ENCODE peak calls at places on chromosome 15, in nine cellular contexts. C, N, K, Y, L, R, O, T and I are unnamed samples.

GRCh38 chr15:92625297-92625980 is 30.1 kb downstream of the FAM174B start:
- DNase-seq in C (peak), N (no peak), K (peak), Y (no peak), L (no peak), R (no peak), O (peak), T (no peak), I (no peak)

GRCh38 chr15:28017423-28017924 is 81.6 kb downstream of the OCA2 start:
- DNase-seq in C (no peak), N (no peak), K (no peak), Y (no peak), L (no peak), R (no peak), O (no peak), T (no peak), I (no peak)

GRCh38 chr15:43106486-43106829 is 620 bp upstream of the UBR1 start:
- DNase-seq in C (no peak), N (no peak), K (no peak), Y (no peak), L (no peak), R (no peak), O (no peak), T (no peak), I (no peak)

GRCh38 chr15:28094732-28095521 is 4.2 kb downstream of the OCA2 start:
- DNase-seq in C (no peak), N (no peak), K (no peak), Y (peak), L (no peak), R (peak), O (no peak), T (no peak), I (no peak)

GRCh38 chr15:91784973-91785709 is 68.4 kb upstream of the SLCO3A1 start:
- DNase-seq in C (no peak), N (no peak), K (peak), Y (no peak), L (peak), R (no peak), O (no peak), T (no peak), I (no peak)

GRCh38 chr15:65856821-65857455 is 12.4 kb upstream of the RAB11A start:
- DNase-seq in C (peak), N (peak), K (peak), Y (peak), L (no peak), R (peak), O (peak), T (peak), I (peak)

GRCh38 chr15:77144028-77144427 is 73.1 kb upstream of the TSPAN3 start:
- DNase-seq in C (peak), N (no peak), K (no peak), Y (no peak), L (no peak), R (no peak), O (peak), T (no peak), I (no peak)

GRCh38 chr15:45734244-45734643 is 99.4 kb downstream of the SQOR start:
- DNase-seq in C (no peak), N (no peak), K (no peak), Y (no peak), L (no peak), R (no peak), O (no peak), T (no peak), I (no peak)

GRCh38 chr15:96261575-96262034 is 68.9 kb upstream of the NR2F2 start:
- DNase-seq in C (no peak), N (no peak), K (no peak), Y (no peak), L (no peak), R (no peak), O (no peak), T (no peak), I (no peak)

GRCh38 chr15:45458746-45459403 is 63.7 kb downstream of the SLC30A4 start:
- DNase-seq in C (peak), N (no peak), K (no peak), Y (peak), L (no peak), R (peak), O (peak), T (peak), I (peak)

GRCh38 chr15:77144492-77145070 is 73.7 kb upstream of the TSPAN3 start:
- DNase-seq in C (peak), N (no peak), K (peak), Y (no peak), L (no peak), R (no peak), O (peak), T (no peak), I (peak)

GRCh38 chr15:83323296-83323711 is 38.8 kb upstream of the BNC1 start:
- DNase-seq in C (peak), N (no peak), K (no peak), Y (no peak), L (peak), R (no peak), O (peak), T (no peak), I (peak)

GRCh38 chr15:69160976-69161877 is 792 bp downstream of the GLCE start:
- DNase-seq in C (peak), N (no peak), K (no peak), Y (peak), L (no peak), R (peak), O (peak), T (peak), I (peak)

GRCh38 chr15:92809880-92810361 is 90.2 kb upstream of the CHD2 start:
- DNase-seq in C (peak), N (no peak), K (no peak), Y (no peak), L (no peak), R (peak), O (peak), T (no peak), I (no peak)

GRCh38 chr15:59197459-59197858 is 9.2 kb upstream of the LDHAL6B start:
- DNase-seq in C (no peak), N (no peak), K (no peak), Y (no peak), L (no peak), R (no peak), O (no peak), T (no peak), I (no peak)

GRCh38 chr15:82846621-82847020 is 37.2 kb downstream of the WHAMM start:
- DNase-seq in C (no peak), N (no peak), K (no peak), Y (no peak), L (no peak), R (no peak), O (no peak), T (no peak), I (no peak)

GRCh38 chr15:70342141-70342540 is 244.4 kb upstream of the TLE3 start:
- DNase-seq in C (no peak), N (no peak), K (no peak), Y (no peak), L (no peak), R (no peak), O (no peak), T (no peak), I (no peak)

GRCh38 chr15:55241193-55241592 is 44.5 kb upstream of the RSL24D1 start:
- DNase-seq in C (no peak), N (no peak), K (no peak), Y (no peak), L (no peak), R (no peak), O (no peak), T (no peak), I (no peak)

GRCh38 chr15:78291052-78291451 is 8.4 kb downstream of the SKIC8 start:
- DNase-seq in C (no peak), N (no peak), K (no peak), Y (no peak), L (no peak), R (no peak), O (no peak), T (no peak), I (no peak)

GRCh38 chr15:80970018-80970657 is 19.5 kb downstream of the MESD start:
- DNase-seq in C (peak), N (no peak), K (peak), Y (no peak), L (no peak), R (peak), O (peak), T (no peak), I (no peak)

GRCh38 chr15:70269991-70270751 is 172.5 kb upstream of the TLE3 start:
- DNase-seq in C (peak), N (no peak), K (peak), Y (no peak), L (no peak), R (peak), O (no peak), T (peak), I (no peak)

GRCh38 chr15:77187751-77188464 is 117.0 kb upstream of the TSPAN3 start:
- DNase-seq in C (peak), N (peak), K (no peak), Y (no peak), L (no peak), R (peak), O (peak), T (no peak), I (no peak)

GRCh38 chr15:70791248-70791647 is 27.9 kb upstream of the UACA start:
- DNase-seq in C (no peak), N (no peak), K (no peak), Y (no peak), L (no peak), R (no peak), O (no peak), T (no peak), I (no peak)

GRCh38 chr15:81255596-81255995 is 58.9 kb downstream of the IL16 start:
- DNase-seq in C (no peak), N (no peak), K (no peak), Y (no peak), L (no peak), R (no peak), O (no peak), T (no peak), I (no peak)

DNA sequence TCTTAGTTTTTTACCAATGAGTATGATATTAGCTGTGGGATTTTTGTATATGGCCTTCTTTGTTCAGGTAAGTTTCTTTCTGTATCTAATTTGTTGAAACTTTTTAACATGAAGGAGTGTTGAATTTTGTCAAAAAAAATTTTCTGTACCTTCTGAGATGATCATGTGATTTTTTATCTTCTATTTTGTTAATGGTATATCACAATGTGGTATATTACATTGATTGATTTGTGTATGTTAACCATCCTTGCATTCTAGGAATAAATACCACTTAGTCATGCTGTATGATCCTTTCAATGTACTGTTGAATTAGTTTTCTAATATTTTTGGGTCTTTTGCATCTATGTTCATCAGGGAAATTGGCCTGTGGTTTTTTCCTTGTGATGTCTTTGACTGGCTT is 92.5 kb upstream of the MNS1 start:
- DNase-seq in C (no peak), N (no peak), K (no peak), Y (no peak), L (no peak), R (no peak), O (no peak), T (no peak), I (no peak)
- H3K27ac ChIP-seq in C (no peak), N (no peak), K (no peak), Y (no peak), L (no peak), R (no peak), O (no peak), T (no peak), I (no peak)

GRCh38 chr15:41943543-41944312 is 28.6 kb downstream of the EHD4 start:
- DNase-seq in C (no peak), N (no peak), K (no peak), Y (no peak), L (no peak), R (no peak), O (no peak), T (no peak), I (no peak)
- H3K27ac ChIP-seq in C (peak), N (peak), K (no peak), Y (peak), L (peak), R (peak), O (peak), T (peak), I (peak)

GRCh38 chr15:39253552-39253951 is 327.3 kb upstream of the THBS1 start:
- DNase-seq in C (no peak), N (no peak), K (no peak), Y (no peak), L (no peak), R (no peak), O (no peak), T (no peak), I (no peak)

GRCh38 chr15:39250001-39250400 is 330.9 kb upstream of the THBS1 start:
- DNase-seq in C (no peak), N (no peak), K (no peak), Y (no peak), L (no peak), R (no peak), O (no peak), T (no peak), I (no peak)

GRCh38 chr15:39248204-39248603 is 332.7 kb upstream of the THBS1 start:
- DNase-seq in C (peak), N (no peak), K (no peak), Y (no peak), L (no peak), R (no peak), O (peak), T (no peak), I (peak)

GRCh38 chr15:39251413-39252197 is 329.3 kb upstream of the THBS1 start:
- DNase-seq in C (no peak), N (no peak), K (no peak), Y (no peak), L (no peak), R (no peak), O (peak), T (no peak), I (peak)

DNA sequence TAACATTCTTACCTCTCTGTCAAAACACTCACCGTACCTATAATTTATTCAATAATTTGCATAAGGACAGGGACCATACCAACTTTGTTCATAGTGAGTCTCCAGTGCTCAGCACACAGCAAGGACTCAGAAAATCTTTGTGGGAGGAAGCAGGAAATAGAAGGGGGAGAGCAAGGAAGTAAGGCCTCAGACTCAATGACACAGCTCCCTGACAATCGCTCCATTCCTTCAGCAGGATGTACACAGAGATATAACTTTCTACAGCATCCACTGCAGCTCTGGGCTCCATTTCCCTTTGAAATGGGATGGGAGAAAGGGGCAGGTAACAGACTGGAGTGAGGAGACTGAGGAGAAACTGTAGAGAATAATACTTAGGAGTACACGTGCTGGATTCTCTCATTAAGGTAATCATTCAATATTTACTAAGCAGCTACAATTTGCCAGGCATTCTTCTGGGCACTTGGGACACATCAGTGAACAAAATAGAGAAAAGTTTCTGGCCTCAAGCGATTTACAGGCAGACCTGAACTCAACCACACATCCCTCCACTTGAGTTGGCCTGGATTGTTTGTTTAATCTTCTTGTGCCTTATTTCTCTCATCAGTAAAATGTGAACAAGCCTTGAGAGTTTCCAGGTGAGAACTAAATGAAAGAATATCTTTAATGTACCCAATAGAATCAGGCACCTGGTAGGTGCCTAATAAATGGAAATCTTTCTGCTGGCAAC is 330.3 kb upstream of the THBS1 start:
- DNase-seq in C (no peak), N (no peak), K (no peak), Y (no peak), L (no peak), R (no peak), O (no peak), T (no peak), I (no peak)
- H3K27ac ChIP-seq in C (no peak), N (no peak), K (no peak), Y (no peak), L (no peak), R (no peak), O (no peak), T (no peak), I (peak)

GRCh38 chr15:98955980-98956723 is 51.4 kb downstream of the PGPEP1L start:
- DNase-seq in C (no peak), N (no peak), K (peak), Y (no peak), L (no peak), R (no peak), O (no peak), T (no peak), I (no peak)
- H3K27ac ChIP-seq in C (no peak), N (peak), K (no peak), Y (no peak), L (no peak), R (peak), O (no peak), T (peak), I (no peak)

DNA sequence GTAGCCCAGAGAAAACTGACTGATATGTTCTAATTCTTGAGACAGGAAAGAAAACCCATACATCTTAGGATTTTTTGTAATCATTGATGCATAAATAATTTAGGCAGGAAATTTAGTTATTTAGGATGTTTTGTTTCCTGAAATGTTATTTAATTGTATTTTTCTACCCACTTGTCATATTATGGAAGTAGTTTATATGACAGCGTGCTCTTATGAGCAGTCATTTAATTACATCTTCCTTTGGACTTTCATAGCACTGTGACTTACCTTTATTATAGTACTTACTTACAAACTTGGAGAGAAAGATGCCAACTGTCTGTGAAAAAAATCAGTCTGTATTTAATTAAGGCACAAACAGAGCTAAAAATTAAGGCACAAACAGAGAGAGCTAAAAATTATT is 65.0 kb downstream of the AKAP13 start:
- DNase-seq in C (no peak), N (no peak), K (no peak), Y (no peak), L (no peak), R (no peak), O (no peak), T (no peak), I (no peak)
- H3K27ac ChIP-seq in C (peak), N (no peak), K (no peak), Y (no peak), L (no peak), R (peak), O (no peak), T (no peak), I (no peak)

GRCh38 chr15:31255176-31255510 is 71.5 kb upstream of the KLF13 start:
- DNase-seq in C (no peak), N (no peak), K (no peak), Y (peak), L (no peak), R (no peak), O (no peak), T (no peak), I (no peak)
- H3K27ac ChIP-seq in C (no peak), N (no peak), K (no peak), Y (no peak), L (no peak), R (peak), O (no peak), T (no peak), I (no peak)

GRCh38 chr15:100349696-100350433 is 8.1 kb upstream of the ADAMTS17 start:
- DNase-seq in C (peak), N (peak), K (peak), Y (peak), L (peak), R (peak), O (peak), T (peak), I (peak)
- H3K27ac ChIP-seq in C (peak), N (peak), K (peak), Y (peak), L (peak), R (peak), O (no peak), T (peak), I (no peak)

GRCh38 chr15:90367578-90367977 is 15.5 kb downstream of the ZNF774 start:
- DNase-seq in C (peak), N (no peak), K (no peak), Y (no peak), L (no peak), R (no peak), O (peak), T (no peak), I (no peak)
- H3K27ac ChIP-seq in C (no peak), N (peak), K (no peak), Y (no peak), L (no peak), R (peak), O (no peak), T (peak), I (no peak)

GRCh38 chr15:101480613-101481380 is 8.7 kb downstream of the PCSK6 start:
- DNase-seq in C (no peak), N (no peak), K (no peak), Y (no peak), L (no peak), R (no peak), O (no peak), T (peak), I (no peak)

GRCh38 chr15:101482526-101483371 is 6.8 kb downstream of the PCSK6 start:
- DNase-seq in C (no peak), N (no peak), K (peak), Y (no peak), L (no peak), R (peak), O (no peak), T (peak), I (no peak)

GRCh38 chr15:101481381-101481705 is 8.2 kb downstream of the PCSK6 start:
- DNase-seq in C (no peak), N (no peak), K (no peak), Y (no peak), L (no peak), R (no peak), O (no peak), T (no peak), I (no peak)

GRCh38 chr15:101481917-101482525 is 7.5 kb downstream of the PCSK6 start:
- DNase-seq in C (no peak), N (no peak), K (peak), Y (no peak), L (no peak), R (no peak), O (no peak), T (no peak), I (no peak)

DNA sequence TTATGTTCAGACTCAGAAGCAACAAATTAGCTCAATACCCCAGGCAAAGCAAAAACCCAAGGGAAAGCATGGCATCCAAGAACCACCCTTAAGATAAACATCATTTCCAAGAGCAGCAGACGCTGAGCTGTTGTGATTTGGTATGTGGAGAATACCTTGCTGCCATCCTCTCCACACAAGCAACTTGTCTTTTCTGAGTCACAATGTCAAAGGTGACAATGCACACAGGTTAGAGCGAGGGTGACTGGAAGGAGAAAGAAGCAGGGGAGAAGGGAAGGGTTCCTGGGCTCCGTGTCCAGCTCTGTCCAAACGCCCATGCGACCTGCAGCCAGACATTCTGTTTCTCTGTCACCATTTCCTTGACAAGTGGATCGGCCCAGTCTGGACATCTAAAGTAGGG is 6.0 kb downstream of the PCSK6 start:
- DNase-seq in C (no peak), N (no peak), K (peak), Y (no peak), L (no peak), R (no peak), O (no peak), T (no peak), I (no peak)
- H3K27ac ChIP-seq in C (no peak), N (no peak), K (peak), Y (no peak), L (peak), R (peak), O (no peak), T (peak), I (no peak)